ENCODE peak calls at places on chromosomes 5 and 9, in four cellular contexts. U is AG09319, T is NCI-H1092, K is ecto neural progenitor cell. Y is an unnamed sample.

GRCh38 chr9:118651511-118651910 is 717.7 kb downstream of the BRINP1 start:
- DNase-seq in U (no peak), K (no peak), T (no peak), Y (no peak)

GRCh38 chr9:121169094-121169601 is 32.5 kb downstream of the RAB14 start:
- DNase-seq in T (no peak), K (no peak), U (no peak), Y (no peak)

GRCh38 chr9:92963831-92964606 is 16.7 kb downstream of the FGD3 start:
- DNase-seq in T (no peak), U (no peak), K (no peak), Y (no peak)

GRCh38 chr9:69806642-69807041 is 14.0 kb upstream of the CFAP95 start:
- DNase-seq in K (no peak), U (no peak), T (no peak), Y (no peak)

GRCh38 chr5:180391276-180391675 is 38.1 kb upstream of the GFPT2 start:
- DNase-seq in U (no peak), K (no peak), T (no peak), Y (no peak)

GRCh38 chr9:91659529-91660294 is 236.1 kb upstream of the NFIL3 start:
- DNase-seq in K (peak; percentile 59), U (no peak), T (no peak), Y (peak; percentile 7)

GRCh38 chr5:86070719-86071118 is 547.0 kb upstream of the COX7C start:
- DNase-seq in K (no peak), U (no peak), T (no peak), Y (no peak)

GRCh38 chr5:142982821-142983200 is 212.6 kb downstream of the ARHGAP26 start:
- DNase-seq in T (no peak), K (peak; percentile 44), U (no peak), Y (no peak)

GRCh38 chr5:93151121-93151520 is 429.9 kb downstream of the NR2F1-AS1 start:
- DNase-seq in U (no peak), K (no peak), T (no peak), Y (no peak)

GRCh38 chr5:158287643-158288228 is 428.8 kb upstream of the CLINT1 start:
- DNase-seq in T (peak; percentile 5), U (peak; percentile 24), K (no peak), Y (peak; percentile 60)

GRCh38 chr9:18548456-18548855 is 74.5 kb downstream of the ADAMTSL1 start:
- DNase-seq in U (no peak), T (no peak), K (no peak), Y (no peak)

GRCh38 chr9:16974436-16974835 is 104.0 kb upstream of the BNC2 start:
- DNase-seq in K (no peak), T (no peak), U (no peak), Y (no peak)

GRCh38 chr9:130629443-130630090 is 34.8 kb upstream of the PRDM12 start:
- DNase-seq in T (no peak), K (no peak), U (no peak), Y (no peak)

GRCh38 chr5:171158581-171158980 is 150.5 kb upstream of the TLX3 start:
- DNase-seq in K (no peak), T (no peak), U (no peak), Y (no peak)

GRCh38 chr9:123509646-123510045 is 153.6 kb downstream of the CRB2 start:
- DNase-seq in U (no peak), T (no peak), K (peak; percentile 25), Y (no peak)